ENCODE peak calls at places on chromosomes 7 and 10, in ten cellular contexts. Y is cardiac muscle cell, J is nephron progenitor cell, Q is progenitor cell of endocrine pancreas, R is gastrocnemius medialis, O is Peyer's patch, G is left ventricle myocardium inferior, T is upper lobe of right lung, U is epithelial cell of esophagus, S is endothelial cell. C is an unnamed sample.

GRCh38 chr7:105916603-105917002 is 40.2 kb upstream of the ATXN7L1 start:
- DNase-seq in S (no peak), R (no peak), T (no peak), O (no peak), G (no peak), U (peak; percentile 13), Q (no peak), Y (no peak), J (no peak), C (no peak)

GRCh38 chr10:79168231-79168630 is 99.5 kb downstream of the ZMIZ1 start:
- DNase-seq in Y (no peak), O (no peak), R (no peak), T (no peak), Q (no peak), U (no peak), S (no peak), J (no peak), G (no peak), C (no peak)

GRCh38 chr10:18190840-18191239 is 50.6 kb downstream of the CACNB2 start:
- DNase-seq in T (no peak), O (no peak), R (no peak), G (no peak), Q (no peak), U (no peak), Y (peak; percentile 44), J (no peak), S (no peak), C (no peak)

GRCh38 chr10:43206391-43207235 is 60.3 kb downstream of the RASGEF1A start:
- DNase-seq in T (peak; percentile 63), J (peak; percentile 1), O (peak; percentile 36), Q (peak; percentile 8), R (no peak), G (peak; percentile 7), U (no peak), Y (no peak), S (peak; percentile 4), C (no peak)

GRCh38 chr10:82660205-82660604 is 785.2 kb downstream of the NRG3 start:
- DNase-seq in G (no peak), Q (no peak), S (no peak), O (no peak), R (no peak), U (no peak), J (no peak), Y (no peak), T (no peak), C (no peak)

GRCh38 chr10:3782099-3782455 is 2.9 kb downstream of the KLF6 start:
- DNase-seq in S (no peak), Y (no peak), J (no peak), R (no peak), U (no peak), G (no peak), Q (no peak), T (no peak), O (no peak), C (peak; percentile 61)

GRCh38 chr7:6232534-6232933 is 39.9 kb downstream of the CYTH3 start:
- DNase-seq in T (peak; percentile 75), U (no peak), R (no peak), O (no peak), S (no peak), Y (no peak), J (no peak), Q (no peak), G (peak; percentile 62), C (no peak)

GRCh38 chr10:3740157-3740871 is 44.7 kb downstream of the KLF6 start:
- DNase-seq in O (no peak), G (no peak), S (no peak), J (no peak), U (peak; percentile 97), Q (no peak), T (no peak), R (no peak), Y (no peak), C (no peak)

GRCh38 chr10:49457686-49458085 is 61.8 kb upstream of the DRGX start:
- DNase-seq in G (no peak), R (no peak), Q (no peak), J (no peak), Y (no peak), U (no peak), T (no peak), S (no peak), O (no peak), C (no peak)

GRCh38 chr10:93913706-93914105 is 19.9 kb downstream of the SLC35G1 start:
- DNase-seq in Q (no peak), G (no peak), T (no peak), S (no peak), O (no peak), U (no peak), R (no peak), Y (no peak), J (no peak), C (no peak)

GRCh38 chr7:55148992-55149391 is 130.2 kb downstream of the EGFR start:
- DNase-seq in Q (no peak), Y (no peak), O (no peak), T (no peak), U (no peak), S (no peak), R (no peak), J (no peak), G (no peak), C (no peak)

GRCh38 chr7:157470699-157471098 is 133.9 kb downstream of the DNAJB6 start:
- DNase-seq in O (no peak), S (no peak), T (no peak), Y (no peak), R (no peak), G (no peak), Q (no peak), J (no peak), U (no peak), C (no peak)

GRCh38 chr7:5693529-5693928 is 87.9 kb downstream of the RNF216 start:
- DNase-seq in S (no peak), O (no peak), G (no peak), J (no peak), T (no peak), R (peak; percentile 35), Y (peak; percentile 85), U (peak; percentile 87), Q (no peak), C (peak; percentile 71)

GRCh38 chr7:25753837-25754236 is 398.2 kb upstream of the NFE2L3 start:
- DNase-seq in U (no peak), Q (no peak), S (no peak), G (no peak), J (no peak), Y (no peak), R (no peak), T (no peak), O (no peak), C (no peak)

GRCh38 chr7:107948645-107949442 is 54.1 kb downstream of the LAMB1 start:
- DNase-seq in T (no peak), O (no peak), U (peak; percentile 82), S (no peak), Q (no peak), Y (no peak), J (no peak), G (no peak), R (no peak), C (no peak)

GRCh38 chr10:29658984-29659769 is 24.4 kb upstream of the SVIL start:
- DNase-seq in U (peak; percentile 98), J (no peak), Q (no peak), T (peak; percentile 76), R (peak; percentile 59), O (no peak), G (no peak), Y (no peak), S (peak; percentile 14), C (peak; percentile 54)
- TF ChIP-seq CTCF in U (peak; percentile 70), J (no peak), Q (no peak), T (peak; percentile 49), R (no peak), O (peak; percentile 72), G (peak; percentile 23), Y (peak; percentile 42), S (no peak), C (no peak)

GRCh38 chr10:70379581-70380176 is 2.7 kb downstream of the LRRC20 start:
- DNase-seq in J (no peak), G (no peak), Y (no peak), R (no peak), S (no peak), U (no peak), T (no peak), O (no peak), Q (no peak), C (peak; percentile 60)
- TF ChIP-seq CTCF in J (peak; percentile 53), G (peak; percentile 48), Y (peak; percentile 54), R (peak; percentile 45), S (peak; percentile 86), U (peak; percentile 57), T (peak; percentile 53), O (peak; percentile 63), Q (peak; percentile 48), C (peak; percentile 30)

GRCh38 chr10:110534571-110534970 is 32.9 kb upstream of the SMC3 start:
- DNase-seq in T (no peak), R (no peak), O (no peak), J (no peak), S (no peak), Q (no peak), Y (no peak), G (no peak), U (no peak), C (no peak)

GRCh38 chr10:110531687-110532086 is 34.0 kb downstream of the DUSP5 start:
- DNase-seq in U (no peak), G (no peak), Y (no peak), R (no peak), O (no peak), Q (no peak), S (no peak), J (no peak), T (no peak), C (no peak)

GRCh38 chr10:110540038-110540437 is 27.5 kb upstream of the SMC3 start:
- DNase-seq in G (no peak), R (no peak), Y (no peak), J (no peak), S (no peak), U (no peak), T (no peak), O (no peak), Q (no peak), C (no peak)

GRCh38 chr10:110533149-110533548 is 34.3 kb upstream of the SMC3 start:
- DNase-seq in O (no peak), R (no peak), U (no peak), G (no peak), J (peak; percentile 19), S (no peak), Y (no peak), T (no peak), Q (no peak), C (no peak)

GRCh38 chr10:110535958-110536891 is 31.3 kb upstream of the SMC3 start:
- DNase-seq in U (peak; percentile 53), R (no peak), S (no peak), J (no peak), Q (no peak), G (peak; percentile 32), O (no peak), Y (no peak), T (peak; percentile 80), C (peak; percentile 65)
- TF ChIP-seq CTCF in U (peak; percentile 30), R (no peak), S (no peak), J (no peak), Q (peak; percentile 18), G (peak; percentile 69), O (peak; percentile 30), Y (peak; percentile 34), T (peak; percentile 29), C (no peak)

DNA sequence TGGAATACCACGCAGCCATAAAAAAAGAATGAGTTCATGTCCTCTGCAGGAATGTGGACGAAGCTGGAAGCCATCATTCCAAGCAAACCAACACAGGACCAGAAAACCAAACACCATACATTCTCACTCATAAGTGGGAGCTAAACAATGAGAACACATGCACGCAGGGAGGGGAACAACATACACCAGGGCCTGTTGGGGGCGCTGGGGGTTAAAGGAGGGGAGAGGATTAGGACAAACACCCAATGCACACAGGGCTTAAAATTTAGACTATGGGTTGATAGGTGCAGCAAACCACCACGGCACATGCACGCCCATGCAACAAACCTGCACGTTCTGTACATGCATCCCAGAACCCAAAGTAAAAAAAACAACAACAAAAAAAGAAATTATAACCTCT is 23.3 kb downstream of the RNF133 start:
- DNase-seq in S (no peak), Q (no peak), T (no peak), O (no peak), G (no peak), J (no peak), Y (no peak), U (no peak), R (no peak), C (no peak)
- TF ChIP-seq CTCF in S (no peak), Q (no peak), T (no peak), O (no peak), G (no peak), J (no peak), Y (no peak), U (no peak), R (no peak), C (no peak)

C was measured in GM13976.